ENCODE peak calls at places on chromosomes 16 and 17, in four cellular contexts. A is endothelial cell; M is stimulated activated CD4-positive, alpha-beta T cell treated with anti-CD3 and anti-CD28 coated beads, Interleukin-4, amount 100 ng/mL, for 48 hours; R is MCF 10A. O is an unnamed sample.

GRCh38 chr17:19805006-19805405 is 56.9 kb upstream of the ALDH3A1 start:
- DNase-seq in A (no peak), R (no peak), M (no peak), O (no peak)

GRCh38 chr17:19341211-19341631 is 21.3 kb downstream of the B9D1 start:
- DNase-seq in R (no peak), M (no peak), A (no peak), O (no peak)

GRCh38 chr17:6856054-6856453 is 24.5 kb upstream of the TEKT1 start:
- DNase-seq in M (no peak), R (no peak), A (no peak), O (no peak)

GRCh38 chr17:31495049-31495885 is 103.8 kb downstream of the RAB11FIP4 start:
- DNase-seq in A (no peak), R (peak), M (no peak), O (no peak)

GRCh38 chr16:1188781-1189189 is 35.9 kb downstream of the CACNA1H start:
- DNase-seq in R (peak), M (peak), A (peak), O (peak)

GRCh38 chr16:53821957-53822625 is 118.1 kb downstream of the FTO start:
- DNase-seq in R (peak), M (no peak), A (no peak), O (no peak)

GRCh38 chr16:1525871-1526607 is 7.4 kb upstream of the TMEM204 start:
- DNase-seq in R (no peak), A (no peak), M (no peak), O (no peak)

GRCh38 chr17:83183150-83183820 is 103.9 kb downstream of the METRNL start:
- DNase-seq in R (no peak), A (no peak), M (no peak), O (no peak)

GRCh38 chr16:56807011-56807675 is 57.9 kb upstream of the SLC12A3 start:
- DNase-seq in A (no peak), R (no peak), M (no peak), O (no peak)

GRCh38 chr17:10109146-10109545 is 89.3 kb downstream of the GAS7 start:
- DNase-seq in M (no peak), R (no peak), A (no peak), O (no peak)

GRCh38 chr16:82649766-82650165 is 23.0 kb downstream of the CDH13 start:
- DNase-seq in R (no peak), A (no peak), M (no peak), O (no peak)

GRCh38 chr16:27414803-27415431 is 12.9 kb downstream of the IL21R start:
- DNase-seq in M (no peak), A (no peak), R (no peak), O (no peak)